ENCODE peak calls at places on chromosome 18, in ten cellular contexts. O, V, N, U, D, X, H, G, L and W are unnamed samples.

GRCh38 chr18:25279961-25280360 is 72.0 kb downstream of the ZNF521 start:
- DNase-seq in O (no peak), V (no peak), N (no peak), U (no peak), D (no peak), X (no peak), H (no peak), G (no peak), L (no peak), W (no peak)

GRCh38 chr18:24553886-24554285 is 93.4 kb downstream of the HRH4 start:
- DNase-seq in O (no peak), V (no peak), N (peak; percentile 56), U (no peak), D (no peak), X (no peak), H (no peak), G (no peak), L (no peak), W (no peak)

GRCh38 chr18:77271720-77272481 is 22.3 kb downstream of the GALR1 start:
- DNase-seq in O (no peak), V (no peak), N (no peak), U (peak; percentile 24), D (peak; percentile 32), X (no peak), H (no peak), G (no peak), L (no peak), W (no peak)

GRCh38 chr18:74748809-74749208 is 151.1 kb downstream of the ZNF407 start:
- DNase-seq in O (no peak), V (peak; percentile 73), N (peak; percentile 25), U (no peak), D (no peak), X (no peak), H (no peak), G (no peak), L (no peak), W (no peak)

GRCh38 chr18:34691626-34692025 is 18.5 kb upstream of the DTNA start:
- DNase-seq in O (no peak), V (no peak), N (no peak), U (no peak), D (no peak), X (no peak), H (no peak), G (no peak), L (no peak), W (no peak)

GRCh38 chr18:61893304-61893970 is 630 bp upstream of the RNF152 start:
- DNase-seq in O (peak; percentile 40), V (peak; percentile 83), N (peak; percentile 81), U (peak; percentile 34), D (peak; percentile 59), X (peak; percentile 75), H (no peak), G (peak; percentile 35), L (no peak), W (peak; percentile 80)

GRCh38 chr18:74597662-74598349 is at the start of gene ZNF407:
- DNase-seq in O (peak; percentile 83), V (peak; percentile 97), N (peak; percentile 95), U (peak; percentile 92), D (peak; percentile 96), X (peak; percentile 95), H (peak; percentile 72), G (peak; percentile 94), L (peak; percentile 96), W (peak; percentile 87)

GRCh38 chr18:57353940-57354461 is 1.6 kb downstream of the ST8SIA3 start:
- DNase-seq in O (peak; percentile 52), V (peak; percentile 95), N (peak; percentile 94), U (peak; percentile 29), D (peak; percentile 90), X (no peak), H (no peak), G (peak; percentile 35), L (no peak), W (peak; percentile 81)

GRCh38 chr18:76446746-76447267 is 48.2 kb downstream of the ZNF516 start:
- DNase-seq in O (no peak), V (no peak), N (no peak), U (no peak), D (no peak), X (no peak), H (no peak), G (no peak), L (no peak), W (no peak)

GRCh38 chr18:61326407-61326806 is 6.8 kb upstream of the CDH20 start:
- DNase-seq in O (no peak), V (no peak), N (no peak), U (no peak), D (no peak), X (no peak), H (no peak), G (no peak), L (no peak), W (no peak)

GRCh38 chr18:12059334-12060181 is 34.1 kb upstream of the ANKRD62 start:
- DNase-seq in O (no peak), V (no peak), N (no peak), U (no peak), D (no peak), X (no peak), H (no peak), G (no peak), L (no peak), W (no peak)

GRCh38 chr18:51300912-51301311 is 103.4 kb upstream of the MEX3C start:
- DNase-seq in O (no peak), V (no peak), N (no peak), U (no peak), D (no peak), X (no peak), H (no peak), G (no peak), L (no peak), W (no peak)
- TF ChIP-seq CTCF in O (no peak), V (no peak), N (no peak), U (no peak), D (no peak), X (no peak), H (no peak), G (no peak), L (no peak), W (no peak)

GRCh38 chr18:43420950-43421349 is 143.7 kb upstream of the SYT4 start:
- DNase-seq in O (no peak), V (no peak), N (peak; percentile 31), U (no peak), D (peak; percentile 63), X (no peak), H (no peak), G (no peak), L (no peak), W (no peak)
- TF ChIP-seq CTCF in O (no peak), V (peak; percentile 84), N (peak; percentile 64), U (no peak), D (peak; percentile 75), X (no peak), H (no peak), G (no peak), L (no peak), W (peak; percentile 62)

GRCh38 chr18:56146565-56146964 is 491.8 kb downstream of the TXNL1 start:
- DNase-seq in O (no peak), V (no peak), N (no peak), U (no peak), D (no peak), X (no peak), H (no peak), G (no peak), L (no peak), W (no peak)
- TF ChIP-seq CTCF in O (no peak), V (no peak), N (no peak), U (no peak), D (no peak), X (no peak), H (no peak), G (no peak), L (no peak), W (no peak)

DNA sequence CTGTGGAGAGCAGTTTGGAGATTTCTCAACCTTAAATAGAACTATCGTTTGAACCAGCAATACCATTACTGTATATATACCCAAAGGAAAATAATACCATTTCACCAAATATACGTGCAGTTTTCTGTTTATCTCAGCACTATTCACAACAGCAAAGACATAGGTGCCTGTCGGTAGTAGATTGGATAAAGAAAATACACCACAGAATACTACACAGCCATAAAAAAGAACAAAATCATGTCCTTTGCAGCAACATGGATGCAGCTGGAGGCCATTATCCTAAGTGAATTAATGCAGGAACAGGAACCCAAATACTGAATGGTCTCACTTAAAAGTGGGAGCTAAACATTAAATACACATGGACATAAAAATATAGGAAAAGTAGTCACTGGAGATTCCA is 81.3 kb downstream of the SMCHD1 start:
- DNase-seq in O (no peak), V (no peak), N (no peak), U (no peak), D (no peak), X (no peak), H (no peak), G (no peak), L (no peak), W (no peak)
- TF ChIP-seq CTCF in O (no peak), V (no peak), N (no peak), U (no peak), D (no peak), X (no peak), H (no peak), G (no peak), L (no peak), W (no peak)